ENCODE peak calls at places on chromosomes 4 and X, in ten cellular contexts. N is lower leg skin, Q is pancreas, U is tibial nerve, T is Caco-2, J is right atrium auricular region, D is mucosa of descending colon, R is prostate gland, A is astrocyte of the cerebellum, S is hepatocyte. M is an unnamed sample.

GRCh38 chrX:72349190-72349589 is 43.5 kb upstream of the CITED1 start:
- DNase-seq in A (no peak), T (no peak), Q (no peak), J (no peak), U (no peak), D (no peak), R (no peak), S (no peak), N (no peak), M (no peak)

GRCh38 chrX:155334486-155335316 is at the start of gene CLIC2:
- DNase-seq in Q (no peak), T (no peak), A (peak; percentile 59), S (peak; percentile 52), U (peak; percentile 9), J (peak; percentile 68), R (no peak), N (peak; percentile 82), D (peak; percentile 33), M (no peak)

GRCh38 chr4:53591372-53591892 is at the start of gene LNX1:
- DNase-seq in U (no peak), A (no peak), T (peak; percentile 98), D (peak; percentile 99), S (peak; percentile 97), J (no peak), Q (peak; percentile 97), R (peak; percentile 94), N (peak; percentile 89), M (no peak)

GRCh38 chr4:184288451-184289178 is 70.9 kb upstream of the ENPP6 start:
- DNase-seq in U (peak; percentile 3), R (peak; percentile 6), N (no peak), A (no peak), T (no peak), S (no peak), Q (no peak), J (peak; percentile 43), D (peak; percentile 40), M (no peak)

GRCh38 chr4:177287298-177287697 is 22.4 kb upstream of the NEIL3 start:
- DNase-seq in A (no peak), R (no peak), D (no peak), Q (no peak), S (no peak), J (no peak), T (no peak), U (no peak), N (no peak), M (no peak)

GRCh38 chr4:93436000-93436626 is 392.4 kb upstream of the ATOH1 start:
- DNase-seq in R (no peak), Q (no peak), U (no peak), D (no peak), A (no peak), J (no peak), N (no peak), S (no peak), T (no peak), M (no peak)

GRCh38 chr4:4721636-4722035 is 137.8 kb upstream of the MSX1 start:
- DNase-seq in A (no peak), D (no peak), Q (no peak), S (no peak), J (no peak), U (no peak), T (no peak), R (no peak), N (no peak), M (no peak)

GRCh38 chr4:96092151-96092705 is 252.3 kb downstream of the PDHA2 start:
- DNase-seq in A (no peak), T (no peak), J (no peak), U (no peak), S (no peak), N (no peak), D (no peak), Q (no peak), R (no peak), M (no peak)

GRCh38 chr4:138891610-138892009 is 124.0 kb upstream of the NOCT start:
- DNase-seq in N (no peak), S (no peak), A (no peak), D (no peak), Q (no peak), J (no peak), R (no peak), U (no peak), T (no peak), M (no peak)

GRCh38 chrX:5810636-5811035 is 418.0 kb downstream of the NLGN4X start:
- DNase-seq in J (no peak), T (no peak), S (no peak), Q (no peak), R (no peak), D (no peak), A (no peak), N (no peak), U (no peak), M (no peak)

GRCh38 chrX:22952011-22952410 is 47.7 kb upstream of the DDX53 start:
- DNase-seq in U (no peak), Q (no peak), T (no peak), R (no peak), A (peak; percentile 6), S (peak; percentile 57), J (no peak), N (no peak), D (no peak), M (no peak)
- TF ChIP-seq CTCF in U (no peak), Q (no peak), T (no peak), R (no peak), A (no peak), S (no peak), J (no peak), N (no peak), D (no peak), M (no peak)

GRCh38 chr4:145101091-145101490 is 3.0 kb downstream of the ABCE1 start:
- DNase-seq in U (no peak), R (no peak), Q (no peak), D (no peak), S (no peak), J (no peak), T (no peak), N (no peak), A (no peak), M (no peak)

GRCh38 chr4:145097331-145097820 is 620 bp downstream of the ANAPC10 start:
- DNase-seq in J (no peak), U (no peak), R (no peak), S (no peak), T (no peak), A (no peak), N (no peak), Q (no peak), D (peak; percentile 2), M (no peak)

GRCh38 chr4:145099653-145100052 is 1.5 kb downstream of the ABCE1 start:
- DNase-seq in J (no peak), T (no peak), Q (no peak), R (no peak), N (no peak), U (no peak), D (no peak), A (no peak), S (no peak), M (no peak)

GRCh38 chr4:145098675-145099037 is 545 bp downstream of the ABCE1 start:
- DNase-seq in T (no peak), A (peak; percentile 16), S (peak; percentile 60), J (no peak), Q (no peak), N (no peak), U (peak; percentile 34), D (peak; percentile 50), R (peak; percentile 14), M (no peak)

DNA sequence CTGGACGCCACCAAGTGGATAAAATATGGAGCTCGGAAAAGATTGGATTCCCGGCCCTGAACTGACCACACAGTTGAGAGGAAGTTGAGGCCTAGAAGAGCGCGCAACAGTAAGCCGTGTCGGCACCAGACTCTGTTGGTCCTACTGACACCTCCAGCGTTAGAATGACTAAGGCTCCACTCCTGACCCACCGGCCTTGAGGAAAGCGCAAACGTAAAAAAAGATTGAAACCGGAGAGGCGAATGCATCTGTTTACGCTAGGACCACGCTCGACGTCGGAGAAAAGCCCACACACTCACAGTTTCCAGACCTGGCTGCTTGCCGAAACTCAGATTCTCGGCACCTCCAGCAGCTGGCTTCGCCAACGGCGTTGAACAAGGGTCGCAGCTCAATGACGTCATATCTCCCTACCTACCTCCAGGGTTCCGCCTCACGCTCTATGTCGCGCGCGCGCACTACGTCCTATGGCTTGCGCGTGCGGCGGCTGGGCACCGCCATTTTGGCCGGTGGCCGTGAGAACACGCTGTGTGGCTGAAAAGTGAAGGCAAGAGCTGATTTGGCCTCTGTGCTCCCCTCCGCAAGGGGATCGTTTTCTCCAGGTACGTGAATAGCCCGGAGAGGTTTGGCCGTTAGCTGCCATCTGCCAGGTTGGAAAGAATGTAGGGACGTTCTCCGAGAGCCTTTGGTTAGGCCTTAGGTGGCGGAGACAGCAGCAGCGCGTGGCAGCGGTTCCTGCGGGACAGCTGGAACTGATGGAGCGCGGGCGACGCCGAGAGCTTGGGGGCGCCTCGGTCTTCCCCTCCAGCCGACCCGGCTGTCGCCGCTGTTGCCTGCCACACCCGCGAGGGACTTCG is at the start of the genes ABCE1 and ANAPC10:
- DNase-seq in J (peak; percentile 96), D (peak; percentile 99), R (peak; percentile 96), U (peak; percentile 94), A (peak; percentile 98), S (peak; percentile 100), Q (peak; percentile 97), N (peak; percentile 99), T (peak; percentile 95), M (peak; percentile 97)
- TF ChIP-seq CTCF in J (no peak), D (no peak), R (no peak), U (no peak), A (peak; percentile 54), S (peak; percentile 46), Q (no peak), N (no peak), T (no peak), M (peak; percentile 60)

GRCh38 chr4:151048913-151049312 is 33.8 kb upstream of the LRBA start:
- DNase-seq in A (no peak), U (no peak), N (peak; percentile 10), Q (no peak), J (no peak), S (no peak), T (no peak), D (no peak), R (no peak), M (no peak)

GRCh38 chr4:151049430-151049884 is 34.4 kb upstream of the LRBA start:
- DNase-seq in A (no peak), J (no peak), D (no peak), Q (no peak), R (no peak), U (no peak), T (no peak), N (peak; percentile 29), S (no peak), M (no peak)

GRCh38 chr4:151046609-151047008 is 31.5 kb upstream of the LRBA start:
- DNase-seq in J (no peak), U (no peak), R (no peak), T (no peak), S (no peak), D (no peak), A (no peak), Q (no peak), N (no peak), M (no peak)

GRCh38 chr4:151043803-151044535 is 28.9 kb upstream of the LRBA start:
- DNase-seq in S (no peak), J (no peak), T (no peak), A (no peak), N (peak; percentile 3), D (no peak), Q (no peak), R (no peak), U (no peak), M (no peak)

GRCh38 chr4:151045907-151046306 is 30.8 kb upstream of the LRBA start:
- DNase-seq in S (peak; percentile 8), U (no peak), Q (no peak), J (no peak), D (peak; percentile 15), R (no peak), N (peak; percentile 8), A (no peak), T (peak; percentile 38), M (no peak)
- TF ChIP-seq CTCF in S (peak; percentile 16), U (no peak), Q (no peak), J (no peak), D (no peak), R (no peak), N (no peak), A (no peak), T (no peak), M (no peak)

GRCh38 chr4:98627883-98628282 is 30.5 kb downstream of the TSPAN5 start:
- DNase-seq in T (no peak), D (no peak), A (peak; percentile 35), S (no peak), Q (no peak), U (no peak), J (no peak), N (no peak), R (no peak), M (no peak)
- TF ChIP-seq CTCF in T (no peak), D (no peak), A (no peak), S (no peak), Q (no peak), U (no peak), J (no peak), N (no peak), R (no peak), M (no peak)